ENCODE peak calls at places on chromosome 20, in ten cellular contexts. One of them, this sample, is unnamed.

GRCh38 chr20:47359533-47360206 is 3.2 kb upstream of the ZMYND8 start:
- DNase-seq in heart right ventricle: peak
- DNase-seq in trophoblast cell: no peak
- DNase-seq in cardiac fibroblast: no peak
- DNase-seq in nucleus accumbens: no peak
- DNase-seq in H7: no peak
- DNase-seq in activated CD8-positive, alpha-beta memory T cell treated with anti-CD3 and anti-CD28 coated beads for 4 hours: no peak
- DNase-seq in NCI-H774: no peak
- DNase-seq in stimulated activated CD8-positive, alpha-beta memory T cell treated with anti-CD3 and anti-CD28 coated beads, Interleukin-4, amount 100 ng/mL, for 24 hours: no peak
- DNase-seq in HT1080: no peak
- DNase-seq in this sample: no peak

GRCh38 chr20:15528386-15529111 is 1044.7 kb downstream of the KIF16B start:
- DNase-seq in heart right ventricle: no peak
- DNase-seq in trophoblast cell: peak
- DNase-seq in cardiac fibroblast: no peak
- DNase-seq in nucleus accumbens: no peak
- DNase-seq in H7: no peak
- DNase-seq in activated CD8-positive, alpha-beta memory T cell treated with anti-CD3 and anti-CD28 coated beads for 4 hours: no peak
- DNase-seq in NCI-H774: no peak
- DNase-seq in stimulated activated CD8-positive, alpha-beta memory T cell treated with anti-CD3 and anti-CD28 coated beads, Interleukin-4, amount 100 ng/mL, for 24 hours: no peak
- DNase-seq in HT1080: no peak
- DNase-seq in this sample: no peak

GRCh38 chr20:59434950-59435349 is 134.5 kb downstream of the EDN3 start:
- DNase-seq in heart right ventricle: no peak
- DNase-seq in trophoblast cell: no peak
- DNase-seq in cardiac fibroblast: no peak
- DNase-seq in nucleus accumbens: no peak
- DNase-seq in H7: no peak
- DNase-seq in activated CD8-positive, alpha-beta memory T cell treated with anti-CD3 and anti-CD28 coated beads for 4 hours: no peak
- DNase-seq in NCI-H774: no peak
- DNase-seq in stimulated activated CD8-positive, alpha-beta memory T cell treated with anti-CD3 and anti-CD28 coated beads, Interleukin-4, amount 100 ng/mL, for 24 hours: no peak
- DNase-seq in HT1080: no peak
- DNase-seq in this sample: peak

GRCh38 chr20:31833130-31833930 is 12.1 kb downstream of the FOXS1 start:
- DNase-seq in heart right ventricle: peak
- DNase-seq in trophoblast cell: peak
- DNase-seq in cardiac fibroblast: peak
- DNase-seq in nucleus accumbens: peak
- DNase-seq in H7: peak
- DNase-seq in activated CD8-positive, alpha-beta memory T cell treated with anti-CD3 and anti-CD28 coated beads for 4 hours: no peak
- DNase-seq in NCI-H774: no peak
- DNase-seq in stimulated activated CD8-positive, alpha-beta memory T cell treated with anti-CD3 and anti-CD28 coated beads, Interleukin-4, amount 100 ng/mL, for 24 hours: peak
- DNase-seq in HT1080: peak
- DNase-seq in this sample: peak

GRCh38 chr20:19260412-19261090 is 48.1 kb downstream of the SLC24A3 start:
- DNase-seq in heart right ventricle: no peak
- DNase-seq in trophoblast cell: no peak
- DNase-seq in cardiac fibroblast: no peak
- DNase-seq in nucleus accumbens: no peak
- DNase-seq in H7: no peak
- DNase-seq in activated CD8-positive, alpha-beta memory T cell treated with anti-CD3 and anti-CD28 coated beads for 4 hours: no peak
- DNase-seq in NCI-H774: no peak
- DNase-seq in stimulated activated CD8-positive, alpha-beta memory T cell treated with anti-CD3 and anti-CD28 coated beads, Interleukin-4, amount 100 ng/mL, for 24 hours: no peak
- DNase-seq in HT1080: peak
- DNase-seq in this sample: no peak

GRCh38 chr20:39338977-39339376 is 376.8 kb downstream of the DHX35 start:
- DNase-seq in heart right ventricle: peak
- DNase-seq in trophoblast cell: peak
- DNase-seq in cardiac fibroblast: no peak
- DNase-seq in nucleus accumbens: no peak
- DNase-seq in H7: no peak
- DNase-seq in activated CD8-positive, alpha-beta memory T cell treated with anti-CD3 and anti-CD28 coated beads for 4 hours: no peak
- DNase-seq in NCI-H774: no peak
- DNase-seq in stimulated activated CD8-positive, alpha-beta memory T cell treated with anti-CD3 and anti-CD28 coated beads, Interleukin-4, amount 100 ng/mL, for 24 hours: no peak
- DNase-seq in HT1080: no peak
- DNase-seq in this sample: no peak

GRCh38 chr20:17849111-17849900 is 119.3 kb downstream of the SNX5 start:
- DNase-seq in heart right ventricle: no peak
- DNase-seq in trophoblast cell: no peak
- DNase-seq in cardiac fibroblast: no peak
- DNase-seq in nucleus accumbens: no peak
- DNase-seq in H7: no peak
- DNase-seq in activated CD8-positive, alpha-beta memory T cell treated with anti-CD3 and anti-CD28 coated beads for 4 hours: no peak
- DNase-seq in NCI-H774: no peak
- DNase-seq in stimulated activated CD8-positive, alpha-beta memory T cell treated with anti-CD3 and anti-CD28 coated beads, Interleukin-4, amount 100 ng/mL, for 24 hours: no peak
- DNase-seq in HT1080: no peak
- DNase-seq in this sample: no peak

GRCh38 chr20:16922834-16923233 is 174.7 kb downstream of the OTOR start:
- DNase-seq in heart right ventricle: no peak
- DNase-seq in trophoblast cell: peak
- DNase-seq in cardiac fibroblast: peak
- DNase-seq in nucleus accumbens: no peak
- DNase-seq in H7: no peak
- DNase-seq in activated CD8-positive, alpha-beta memory T cell treated with anti-CD3 and anti-CD28 coated beads for 4 hours: no peak
- DNase-seq in NCI-H774: no peak
- DNase-seq in stimulated activated CD8-positive, alpha-beta memory T cell treated with anti-CD3 and anti-CD28 coated beads, Interleukin-4, amount 100 ng/mL, for 24 hours: no peak
- DNase-seq in HT1080: peak
- DNase-seq in this sample: peak

GRCh38 chr20:64131406-64131805 is 24.0 kb upstream of the NPBWR2 start:
- DNase-seq in heart right ventricle: no peak
- DNase-seq in trophoblast cell: no peak
- DNase-seq in cardiac fibroblast: peak
- DNase-seq in nucleus accumbens: no peak
- DNase-seq in H7: peak
- DNase-seq in activated CD8-positive, alpha-beta memory T cell treated with anti-CD3 and anti-CD28 coated beads for 4 hours: no peak
- DNase-seq in NCI-H774: peak
- DNase-seq in stimulated activated CD8-positive, alpha-beta memory T cell treated with anti-CD3 and anti-CD28 coated beads, Interleukin-4, amount 100 ng/mL, for 24 hours: no peak
- DNase-seq in HT1080: peak
- DNase-seq in this sample: peak

GRCh38 chr20:56860413-56860812 is 231.3 kb downstream of the TFAP2C start:
- DNase-seq in heart right ventricle: no peak
- DNase-seq in trophoblast cell: peak
- DNase-seq in cardiac fibroblast: no peak
- DNase-seq in nucleus accumbens: no peak
- DNase-seq in H7: no peak
- DNase-seq in activated CD8-positive, alpha-beta memory T cell treated with anti-CD3 and anti-CD28 coated beads for 4 hours: no peak
- DNase-seq in NCI-H774: no peak
- DNase-seq in stimulated activated CD8-positive, alpha-beta memory T cell treated with anti-CD3 and anti-CD28 coated beads, Interleukin-4, amount 100 ng/mL, for 24 hours: no peak
- DNase-seq in HT1080: no peak
- DNase-seq in this sample: no peak

This sample was measured in PC-3.